ENCODE peak calls at places on chromosomes 2 and 18, in seven cellular contexts. F, U, J, R, O, S and I are unnamed samples.

GRCh38 chr2:47243596-47244323 is 88.7 kb upstream of the STPG4 start:
- DNase-seq in F (no peak), U (no peak), J (no peak), R (no peak), O (no peak), S (no peak), I (no peak)

GRCh38 chr2:231532189-231533035 is 2.2 kb upstream of the NMUR1 start:
- DNase-seq in F (no peak), U (no peak), J (no peak), R (no peak), O (no peak), S (no peak), I (no peak)

GRCh38 chr2:189933911-189934399 is 128.6 kb downstream of the MSTN start:
- DNase-seq in F (peak), U (no peak), J (no peak), R (no peak), O (no peak), S (no peak), I (no peak)

GRCh38 chr2:168272225-168272624 is 24.8 kb upstream of the STK39 start:
- DNase-seq in F (no peak), U (no peak), J (no peak), R (peak), O (no peak), S (peak), I (no peak)

GRCh38 chr18:69031571-69032451 is 233.9 kb downstream of the CCDC102B start:
- DNase-seq in F (no peak), U (no peak), J (no peak), R (no peak), O (no peak), S (no peak), I (no peak)

GRCh38 chr2:232525796-232526195 is at the start of gene CHRND:
- DNase-seq in F (peak), U (no peak), J (no peak), R (no peak), O (no peak), S (peak), I (no peak)

GRCh38 chr2:65554765-65555561 is 122.6 kb upstream of the SPRED2 start:
- DNase-seq in F (no peak), U (no peak), J (no peak), R (no peak), O (peak), S (no peak), I (no peak)

GRCh38 chr2:146324954-146325353 is 1519.9 kb upstream of the ACVR2A start:
- DNase-seq in F (no peak), U (no peak), J (no peak), R (no peak), O (no peak), S (no peak), I (no peak)

GRCh38 chr18:61748024-61748423 is 144.8 kb downstream of the RNF152 start:
- DNase-seq in F (no peak), U (peak), J (no peak), R (no peak), O (no peak), S (no peak), I (no peak)

GRCh38 chr2:24546668-24547067 is 55.6 kb downstream of the NCOA1 start:
- DNase-seq in F (no peak), U (no peak), J (no peak), R (no peak), O (no peak), S (no peak), I (no peak)

GRCh38 chr2:191790737-191791136 is 56.2 kb downstream of the CAVIN2 start:
- DNase-seq in F (no peak), U (no peak), J (no peak), R (no peak), O (no peak), S (no peak), I (no peak)

GRCh38 chr2:113211226-113212105 is 37.7 kb downstream of the PSD4 start:
- DNase-seq in F (peak), U (no peak), J (no peak), R (peak), O (no peak), S (peak), I (no peak)

GRCh38 chr2:95029898-95030341 is 4.4 kb downstream of the MAL start:
- DNase-seq in F (no peak), U (no peak), J (no peak), R (no peak), O (no peak), S (no peak), I (no peak)

GRCh38 chr2:192016265-192016664 is 169.4 kb upstream of the CAVIN2 start:
- DNase-seq in F (no peak), U (no peak), J (no peak), R (no peak), O (no peak), S (no peak), I (no peak)

GRCh38 chr2:13616059-13616458 is 899.3 kb downstream of the TRIB2 start:
- DNase-seq in F (no peak), U (no peak), J (no peak), R (no peak), O (no peak), S (no peak), I (no peak)

GRCh38 chr2:112065486-112065885 is 10.4 kb downstream of the TMEM87B start:
- DNase-seq in F (no peak), U (no peak), J (no peak), R (no peak), O (no peak), S (no peak), I (no peak)

GRCh38 chr2:15174567-15174966 is 386.6 kb downstream of the NBAS start:
- DNase-seq in F (no peak), U (no peak), J (no peak), R (no peak), O (no peak), S (peak), I (no peak)

GRCh38 chr2:175500255-175500654 is 318.7 kb upstream of the ATP5MC3 start:
- DNase-seq in F (no peak), U (no peak), J (no peak), R (no peak), O (no peak), S (no peak), I (no peak)

GRCh38 chr2:134124047-134124753 is 129.7 kb upstream of the MGAT5 start:
- DNase-seq in F (no peak), U (no peak), J (no peak), R (no peak), O (no peak), S (peak), I (no peak)

GRCh38 chr2:24365051-24365450 is 4.7 kb upstream of the ITSN2 start:
- DNase-seq in F (no peak), U (no peak), J (peak), R (no peak), O (no peak), S (no peak), I (no peak)

GRCh38 chr18:52652451-52652850 is 312.5 kb downstream of the DCC start:
- DNase-seq in F (no peak), U (no peak), J (no peak), R (no peak), O (no peak), S (no peak), I (no peak)

GRCh38 chr2:240465268-240465764 is 29.9 kb downstream of the GPC1 start:
- DNase-seq in F (no peak), U (no peak), J (no peak), R (no peak), O (no peak), S (no peak), I (no peak)

GRCh38 chr2:33029459-33029858 is 82.7 kb downstream of the LTBP1 start:
- DNase-seq in F (no peak), U (no peak), J (no peak), R (no peak), O (no peak), S (no peak), I (no peak)

GRCh38 chr2:191569025-191569424 is 108.9 kb upstream of the NABP1 start:
- DNase-seq in F (no peak), U (peak), J (no peak), R (no peak), O (no peak), S (no peak), I (no peak)

GRCh38 chr2:48558436-48558835 is 28.5 kb downstream of the STON1 start:
- DNase-seq in F (no peak), U (no peak), J (no peak), R (no peak), O (no peak), S (no peak), I (no peak)

GRCh38 chr18:22168360-22168921 is 948 bp upstream of the GATA6 start:
- DNase-seq in F (peak), U (peak), J (peak), R (no peak), O (no peak), S (peak), I (no peak)

GRCh38 chr2:45771251-45771650 is 119.8 kb downstream of the PRKCE start:
- DNase-seq in F (no peak), U (peak), J (no peak), R (no peak), O (peak), S (no peak), I (no peak)

GRCh38 chr18:80037869-80038630 is 3.8 kb downstream of the RBFA start:
- DNase-seq in F (no peak), U (no peak), J (no peak), R (no peak), O (no peak), S (no peak), I (no peak)

GRCh38 chr2:207499114-207499513 is 30.6 kb upstream of the CREB1 start:
- DNase-seq in F (no peak), U (no peak), J (no peak), R (no peak), O (no peak), S (no peak), I (no peak)

GRCh38 chr2:175312137-175312536 is 130.6 kb upstream of the ATP5MC3 start:
- DNase-seq in F (no peak), U (no peak), J (no peak), R (no peak), O (no peak), S (no peak), I (no peak)

GRCh38 chr2:98016908-98017700 is 21.4 kb upstream of the TMEM131 start:
- DNase-seq in F (no peak), U (no peak), J (no peak), R (no peak), O (no peak), S (no peak), I (no peak)

GRCh38 chr2:43491070-43491639 is 104.7 kb downstream of the THADA start:
- DNase-seq in F (no peak), U (no peak), J (no peak), R (no peak), O (no peak), S (no peak), I (no peak)

GRCh38 chr18:37254256-37254880 is 311.2 kb downstream of the CELF4 start:
- DNase-seq in F (no peak), U (peak), J (no peak), R (no peak), O (no peak), S (no peak), I (no peak)

GRCh38 chr2:105765415-105766299 is 20.9 kb downstream of the NCK2 start:
- DNase-seq in F (no peak), U (no peak), J (no peak), R (no peak), O (no peak), S (no peak), I (no peak)

GRCh38 chr18:72324677-72325076 is 219.5 kb downstream of the CBLN2 start:
- DNase-seq in F (no peak), U (no peak), J (no peak), R (no peak), O (no peak), S (no peak), I (no peak)

GRCh38 chr2:27024812-27025211 is 8.0 kb upstream of the TMEM214 start:
- DNase-seq in F (no peak), U (peak), J (no peak), R (no peak), O (no peak), S (no peak), I (no peak)

GRCh38 chr2:196758474-196759377 is 40.8 kb downstream of the GTF3C3 start:
- DNase-seq in F (no peak), U (no peak), J (no peak), R (no peak), O (no peak), S (no peak), I (no peak)

GRCh38 chr2:100704156-100704555 is 115.8 kb upstream of the NPAS2 start:
- DNase-seq in F (no peak), U (no peak), J (no peak), R (no peak), O (no peak), S (no peak), I (no peak)

GRCh38 chr2:28164280-28164801 is 228.3 kb upstream of the FOSL2 start:
- DNase-seq in F (no peak), U (no peak), J (no peak), R (no peak), O (no peak), S (no peak), I (no peak)

GRCh38 chr2:42102606-42103450 is 55.0 kb downstream of the PKDCC start:
- DNase-seq in F (no peak), U (peak), J (no peak), R (no peak), O (no peak), S (no peak), I (no peak)
- TF ChIP-seq REST in F (no peak), U (no peak), J (no peak), R (no peak), O (no peak), S (no peak), I (no peak)

GRCh38 chr2:139156730-139157129 is 376.5 kb upstream of the NXPH2 start:
- DNase-seq in F (no peak), U (peak), J (no peak), R (no peak), O (no peak), S (no peak), I (no peak)
- TF ChIP-seq REST in F (no peak), U (no peak), J (no peak), R (no peak), O (no peak), S (no peak), I (no peak)

GRCh38 chr2:110116033-110116710 is 550 bp upstream of the MALL start:
- DNase-seq in F (peak), U (peak), J (no peak), R (peak), O (no peak), S (no peak), I (no peak)
- TF ChIP-seq REST in F (no peak), U (no peak), J (no peak), R (no peak), O (no peak), S (no peak), I (no peak)

GRCh38 chr2:142112648-142113278 is 18.1 kb downstream of the LRP1B start:
- DNase-seq in F (no peak), U (peak), J (no peak), R (peak), O (no peak), S (no peak), I (no peak)
- TF ChIP-seq REST in F (no peak), U (no peak), J (no peak), R (no peak), O (no peak), S (no peak), I (no peak)

GRCh38 chr2:69933839-69934613 is 19.1 kb downstream of the MXD1 start:
- DNase-seq in F (peak), U (no peak), J (peak), R (no peak), O (peak), S (peak), I (no peak)
- TF ChIP-seq REST in F (no peak), U (no peak), J (no peak), R (no peak), O (no peak), S (peak), I (no peak)

GRCh38 chr2:219571311-219572236 is at the start of gene OBSL1:
- DNase-seq in F (peak), U (peak), J (peak), R (no peak), O (peak), S (peak), I (no peak)
- TF ChIP-seq REST in F (no peak), U (no peak), J (no peak), R (no peak), O (no peak), S (peak), I (no peak)

GRCh38 chr2:216850665-216851327 is 9.1 kb downstream of the TNP1 start:
- DNase-seq in F (no peak), U (no peak), J (peak), R (no peak), O (no peak), S (no peak), I (no peak)
- TF ChIP-seq REST in F (no peak), U (no peak), J (no peak), R (no peak), O (no peak), S (no peak), I (no peak)